ENCODE peak calls at places on chromosomes 4 and X, in seven cellular contexts. One of them, this sample, is unnamed.
A peak's percentile ranks its signal among the peaks of the same experiment; 100 is the strongest.

GRCh38 chrX:19824603-19825002 is 62.8 kb downstream of the SH3KBP1 start:
- DNase-seq in astrocyte: peak; percentile 80
- DNase-seq in GM12864: no peak
- DNase-seq in cardiac muscle cell: no peak
- DNase-seq in HCT116: no peak
- DNase-seq in fibroblast of lung: peak; percentile 84
- DNase-seq in astrocyte of the cerebellum: peak; percentile 61
- DNase-seq in this sample: no peak

GRCh38 chr4:106454581-106454980 is 86.0 kb upstream of the GIMD1 start:
- DNase-seq in astrocyte: no peak
- DNase-seq in GM12864: no peak
- DNase-seq in cardiac muscle cell: no peak
- DNase-seq in HCT116: no peak
- DNase-seq in fibroblast of lung: no peak
- DNase-seq in astrocyte of the cerebellum: no peak
- DNase-seq in this sample: no peak

GRCh38 chr4:163269874-163270273 is 62.5 kb downstream of the NPY1R start:
- DNase-seq in astrocyte: no peak
- DNase-seq in GM12864: no peak
- DNase-seq in cardiac muscle cell: no peak
- DNase-seq in HCT116: no peak
- DNase-seq in fibroblast of lung: no peak
- DNase-seq in astrocyte of the cerebellum: no peak
- DNase-seq in this sample: peak; percentile 16

GRCh38 chr4:112031712-112032328 is 113.4 kb upstream of the FAM241A start:
- DNase-seq in astrocyte: peak; percentile 31
- DNase-seq in GM12864: peak; percentile 5
- DNase-seq in cardiac muscle cell: peak; percentile 81
- DNase-seq in HCT116: peak; percentile 48
- DNase-seq in fibroblast of lung: peak; percentile 41
- DNase-seq in astrocyte of the cerebellum: peak; percentile 57
- DNase-seq in this sample: peak; percentile 37

GRCh38 chrX:24513416-24513815 is 48.3 kb downstream of the PDK3 start:
- DNase-seq in astrocyte: no peak
- DNase-seq in GM12864: peak; percentile 35
- DNase-seq in cardiac muscle cell: no peak
- DNase-seq in HCT116: no peak
- DNase-seq in fibroblast of lung: no peak
- DNase-seq in astrocyte of the cerebellum: no peak
- DNase-seq in this sample: no peak

GRCh38 chr4:151169223-151169622 is 69.8 kb downstream of the RPS3A start:
- DNase-seq in astrocyte: peak; percentile 98
- DNase-seq in GM12864: no peak
- DNase-seq in cardiac muscle cell: peak; percentile 18
- DNase-seq in HCT116: no peak
- DNase-seq in fibroblast of lung: peak; percentile 98
- DNase-seq in astrocyte of the cerebellum: peak; percentile 97
- DNase-seq in this sample: no peak

GRCh38 chr4:116489739-116490138 is 595.6 kb downstream of the TRAM1L1 start:
- DNase-seq in astrocyte: no peak
- DNase-seq in GM12864: no peak
- DNase-seq in cardiac muscle cell: no peak
- DNase-seq in HCT116: no peak
- DNase-seq in fibroblast of lung: no peak
- DNase-seq in astrocyte of the cerebellum: no peak
- DNase-seq in this sample: no peak

GRCh38 chrX:69424161-69424560 is 80.0 kb upstream of the NALF2 start:
- DNase-seq in astrocyte: no peak
- DNase-seq in GM12864: no peak
- DNase-seq in cardiac muscle cell: peak; percentile 8
- DNase-seq in HCT116: peak; percentile 2
- DNase-seq in fibroblast of lung: no peak
- DNase-seq in astrocyte of the cerebellum: no peak
- DNase-seq in this sample: no peak

GRCh38 chr4:673349-674091 is 556 bp downstream of the ATP5ME start:
- DNase-seq in astrocyte: no peak
- DNase-seq in GM12864: no peak
- DNase-seq in cardiac muscle cell: no peak
- DNase-seq in HCT116: no peak
- DNase-seq in fibroblast of lung: no peak
- DNase-seq in astrocyte of the cerebellum: no peak
- DNase-seq in this sample: peak; percentile 67

GRCh38 chr4:7323872-7324650 is 110.7 kb downstream of the PSAPL1 start:
- DNase-seq in astrocyte: no peak
- DNase-seq in GM12864: no peak
- DNase-seq in cardiac muscle cell: no peak
- DNase-seq in HCT116: peak; percentile 7
- DNase-seq in fibroblast of lung: no peak
- DNase-seq in astrocyte of the cerebellum: no peak
- DNase-seq in this sample: no peak

GRCh38 chr4:151099976-151100417 is 569 bp downstream of the RPS3A start:
- DNase-seq in astrocyte: peak; percentile 39
- DNase-seq in GM12864: no peak
- DNase-seq in cardiac muscle cell: no peak
- DNase-seq in HCT116: no peak
- DNase-seq in fibroblast of lung: peak; percentile 45
- DNase-seq in astrocyte of the cerebellum: no peak
- DNase-seq in this sample: no peak

GRCh38 chr4:159764343-159764952 is 661.6 kb downstream of the RAPGEF2 start:
- DNase-seq in astrocyte: peak; percentile 49
- DNase-seq in GM12864: peak; percentile 4
- DNase-seq in cardiac muscle cell: peak; percentile 68
- DNase-seq in HCT116: peak; percentile 62
- DNase-seq in fibroblast of lung: peak; percentile 69
- DNase-seq in astrocyte of the cerebellum: peak; percentile 71
- DNase-seq in this sample: peak; percentile 22

GRCh38 chrX:3176439-3176820 is 135.2 kb downstream of the ARSF start:
- DNase-seq in astrocyte: peak; percentile 86
- DNase-seq in GM12864: no peak
- DNase-seq in cardiac muscle cell: no peak
- DNase-seq in HCT116: no peak
- DNase-seq in fibroblast of lung: peak; percentile 84
- DNase-seq in astrocyte of the cerebellum: peak; percentile 86
- DNase-seq in this sample: no peak

GRCh38 chrX:130028196-130028595 is 45.8 kb downstream of the BCORL1 start:
- DNase-seq in astrocyte: no peak
- DNase-seq in GM12864: no peak
- DNase-seq in cardiac muscle cell: peak; percentile 29
- DNase-seq in HCT116: peak; percentile 3
- DNase-seq in fibroblast of lung: peak; percentile 23
- DNase-seq in astrocyte of the cerebellum: no peak
- DNase-seq in this sample: peak; percentile 31

GRCh38 chr4:102344520-102344954 is 745 bp downstream of the SLC39A8 start:
- DNase-seq in astrocyte: peak; percentile 48
- DNase-seq in GM12864: no peak
- DNase-seq in cardiac muscle cell: peak; percentile 80
- DNase-seq in HCT116: peak; percentile 10
- DNase-seq in fibroblast of lung: peak; percentile 69
- DNase-seq in astrocyte of the cerebellum: no peak
- DNase-seq in this sample: peak; percentile 77
- TF ChIP-seq CTCF in astrocyte: no peak
- TF ChIP-seq CTCF in GM12864: no peak
- TF ChIP-seq CTCF in cardiac muscle cell: no peak
- TF ChIP-seq CTCF in HCT116: no peak
- TF ChIP-seq CTCF in fibroblast of lung: no peak
- TF ChIP-seq CTCF in astrocyte of the cerebellum: no peak
- TF ChIP-seq CTCF in this sample: no peak

DNA sequence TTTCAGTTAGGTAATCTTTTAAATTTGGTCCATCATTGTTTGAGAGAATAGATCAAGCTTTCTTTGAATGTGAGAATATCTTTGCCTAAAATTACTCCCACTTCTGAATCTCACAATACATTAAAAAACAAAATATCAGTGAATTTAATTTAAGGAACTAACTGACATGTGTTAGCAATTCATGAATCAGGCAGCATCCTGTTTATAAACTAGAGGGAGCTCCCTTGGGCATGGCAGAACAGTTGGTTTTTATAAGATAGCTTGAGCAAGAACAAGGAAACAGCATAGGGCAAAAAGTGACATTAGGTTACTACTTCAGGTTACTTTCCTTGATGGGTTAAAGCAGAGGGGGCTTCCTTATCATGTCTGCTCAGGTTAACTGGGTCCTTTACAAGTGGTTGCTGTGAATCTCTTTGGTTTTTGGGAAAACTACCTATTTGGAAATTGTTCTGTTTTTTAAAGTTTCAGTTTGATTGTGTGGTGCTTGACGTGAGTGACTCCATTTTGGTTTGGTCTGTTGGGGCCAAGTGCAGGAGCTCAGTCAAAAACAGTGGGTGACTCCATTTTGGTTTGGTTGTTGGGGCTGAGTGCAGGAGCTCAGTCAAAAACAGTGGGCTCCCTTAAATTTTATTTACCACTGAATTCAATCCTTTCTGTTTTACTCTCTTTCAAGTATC is 68.0 kb downstream of the PPEF2 start:
- DNase-seq in astrocyte: no peak
- DNase-seq in GM12864: no peak
- DNase-seq in cardiac muscle cell: no peak
- DNase-seq in HCT116: no peak
- DNase-seq in fibroblast of lung: no peak
- DNase-seq in astrocyte of the cerebellum: no peak
- DNase-seq in this sample: no peak
- TF ChIP-seq CTCF in astrocyte: no peak
- TF ChIP-seq CTCF in GM12864: no peak
- TF ChIP-seq CTCF in cardiac muscle cell: no peak
- TF ChIP-seq CTCF in HCT116: no peak
- TF ChIP-seq CTCF in fibroblast of lung: no peak
- TF ChIP-seq CTCF in astrocyte of the cerebellum: no peak
- TF ChIP-seq CTCF in this sample: no peak

GRCh38 chrX:119186763-119187162 is 49.3 kb upstream of the PGRMC1 start:
- DNase-seq in astrocyte: no peak
- DNase-seq in GM12864: no peak
- DNase-seq in cardiac muscle cell: no peak
- DNase-seq in HCT116: no peak
- DNase-seq in fibroblast of lung: no peak
- DNase-seq in astrocyte of the cerebellum: no peak
- DNase-seq in this sample: peak; percentile 4

GRCh38 chrX:119186194-119186593 is 49.9 kb upstream of the PGRMC1 start:
- DNase-seq in astrocyte: no peak
- DNase-seq in GM12864: no peak
- DNase-seq in cardiac muscle cell: no peak
- DNase-seq in HCT116: no peak
- DNase-seq in fibroblast of lung: no peak
- DNase-seq in astrocyte of the cerebellum: no peak
- DNase-seq in this sample: no peak

GRCh38 chrX:119177278-119177677 is 49.7 kb upstream of the KIAA1210 start:
- DNase-seq in astrocyte: no peak
- DNase-seq in GM12864: no peak
- DNase-seq in cardiac muscle cell: no peak
- DNase-seq in HCT116: no peak
- DNase-seq in fibroblast of lung: no peak
- DNase-seq in astrocyte of the cerebellum: no peak
- DNase-seq in this sample: no peak

GRCh38 chrX:119187298-119187697 is 48.8 kb upstream of the PGRMC1 start:
- DNase-seq in astrocyte: no peak
- DNase-seq in GM12864: no peak
- DNase-seq in cardiac muscle cell: no peak
- DNase-seq in HCT116: no peak
- DNase-seq in fibroblast of lung: no peak
- DNase-seq in astrocyte of the cerebellum: no peak
- DNase-seq in this sample: no peak

DNA sequence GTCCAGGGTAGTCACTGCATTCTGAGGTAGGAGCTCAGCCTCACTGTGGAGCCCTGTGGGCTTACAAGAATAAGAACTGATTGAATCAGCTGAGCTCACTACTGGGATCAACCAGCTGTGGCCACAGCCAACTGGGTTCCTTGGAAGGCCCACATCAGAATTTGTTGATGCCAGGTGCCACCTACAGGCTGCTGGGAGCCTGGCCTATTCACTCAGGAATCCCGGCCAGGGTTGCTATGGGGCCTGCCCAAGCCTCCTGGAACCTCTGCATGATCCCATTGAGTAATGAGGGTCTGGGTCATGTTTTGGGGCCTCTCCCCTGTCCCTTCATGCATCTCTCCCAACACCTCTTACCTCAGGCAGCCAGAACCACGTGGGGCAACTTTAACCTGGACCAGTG is 53.9 kb upstream of the KIAA1210 start:
- DNase-seq in astrocyte: no peak
- DNase-seq in GM12864: no peak
- DNase-seq in cardiac muscle cell: no peak
- DNase-seq in HCT116: peak; percentile 18
- DNase-seq in fibroblast of lung: peak; percentile 5
- DNase-seq in astrocyte of the cerebellum: no peak
- DNase-seq in this sample: no peak
- TF ChIP-seq CTCF in astrocyte: peak; percentile 6
- TF ChIP-seq CTCF in GM12864: peak; percentile 19
- TF ChIP-seq CTCF in cardiac muscle cell: peak; percentile 42
- TF ChIP-seq CTCF in HCT116: peak; percentile 47
- TF ChIP-seq CTCF in fibroblast of lung: no peak
- TF ChIP-seq CTCF in astrocyte of the cerebellum: peak; percentile 20
- TF ChIP-seq CTCF in this sample: no peak

GRCh38 chr4:17117746-17118145 is 219.3 kb upstream of the LDB2 start:
- DNase-seq in astrocyte: peak; percentile 90
- DNase-seq in GM12864: no peak
- DNase-seq in cardiac muscle cell: no peak
- DNase-seq in HCT116: no peak
- DNase-seq in fibroblast of lung: peak; percentile 87
- DNase-seq in astrocyte of the cerebellum: peak; percentile 31
- DNase-seq in this sample: no peak

GRCh38 chr4:17115546-17115945 is 217.1 kb upstream of the LDB2 start:
- DNase-seq in astrocyte: no peak
- DNase-seq in GM12864: no peak
- DNase-seq in cardiac muscle cell: no peak
- DNase-seq in HCT116: no peak
- DNase-seq in fibroblast of lung: no peak
- DNase-seq in astrocyte of the cerebellum: no peak
- DNase-seq in this sample: no peak

GRCh38 chr4:17111436-17111835 is 213.0 kb upstream of the LDB2 start:
- DNase-seq in astrocyte: no peak
- DNase-seq in GM12864: no peak
- DNase-seq in cardiac muscle cell: no peak
- DNase-seq in HCT116: no peak
- DNase-seq in fibroblast of lung: no peak
- DNase-seq in astrocyte of the cerebellum: no peak
- DNase-seq in this sample: no peak

GRCh38 chr4:17109126-17109525 is 210.7 kb upstream of the LDB2 start:
- DNase-seq in astrocyte: no peak
- DNase-seq in GM12864: no peak
- DNase-seq in cardiac muscle cell: no peak
- DNase-seq in HCT116: no peak
- DNase-seq in fibroblast of lung: no peak
- DNase-seq in astrocyte of the cerebellum: no peak
- DNase-seq in this sample: no peak

DNA sequence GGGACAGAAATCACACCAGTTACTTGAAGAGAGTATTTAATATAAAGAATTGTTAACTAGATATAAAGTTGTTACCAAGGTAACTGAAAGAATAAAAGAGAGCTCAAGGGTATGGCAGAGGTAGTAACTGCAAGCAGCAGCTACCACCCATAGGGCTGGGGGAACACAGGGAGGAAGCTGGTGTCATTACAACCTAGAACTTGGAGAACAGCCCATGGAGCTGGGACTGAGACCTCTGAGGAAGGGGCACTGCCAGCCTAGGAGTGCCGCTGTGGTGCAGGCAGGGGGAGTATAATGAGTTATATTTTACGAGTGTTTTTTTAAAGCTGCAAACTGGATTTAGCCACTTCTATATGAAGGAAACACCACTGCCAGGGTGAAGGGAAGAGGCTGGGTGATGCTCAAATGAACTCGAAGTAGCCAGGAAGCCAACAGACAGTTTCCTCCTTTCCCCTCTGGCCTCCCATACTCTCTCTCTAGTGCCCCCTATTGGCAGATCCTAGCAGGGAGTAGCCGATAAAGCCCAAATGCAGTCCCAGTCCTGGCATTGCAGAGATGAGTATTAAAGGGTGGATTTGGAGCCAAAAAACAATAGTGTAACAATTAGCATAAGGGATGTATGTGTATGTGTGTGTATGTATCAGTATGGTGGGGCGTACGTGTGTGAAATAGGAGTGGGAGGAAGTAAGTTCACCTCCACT is 213.7 kb upstream of the LDB2 start:
- DNase-seq in astrocyte: no peak
- DNase-seq in GM12864: no peak
- DNase-seq in cardiac muscle cell: peak; percentile 63
- DNase-seq in HCT116: no peak
- DNase-seq in fibroblast of lung: no peak
- DNase-seq in astrocyte of the cerebellum: no peak
- DNase-seq in this sample: peak; percentile 30
- TF ChIP-seq CTCF in astrocyte: peak; percentile 40
- TF ChIP-seq CTCF in GM12864: peak; percentile 73
- TF ChIP-seq CTCF in cardiac muscle cell: peak; percentile 66
- TF ChIP-seq CTCF in HCT116: peak; percentile 69
- TF ChIP-seq CTCF in fibroblast of lung: peak; percentile 52
- TF ChIP-seq CTCF in astrocyte of the cerebellum: peak; percentile 44
- TF ChIP-seq CTCF in this sample: peak; percentile 55